ENCODE peak calls at places on chromosome 11, in five cellular contexts. One of them, this sample, is unnamed.

GRCh38 chr11:14386895-14387480 is 28.0 kb upstream of the RRAS2 start:
- DNase-seq in BJ: peak; percentile 59
- DNase-seq in HFF-Myc: peak; percentile 40
- DNase-seq in lower lobe of right lung: no peak
- DNase-seq in HepG2: no peak
- DNase-seq in this sample: no peak

GRCh38 chr11:94544832-94545640 is 1.3 kb downstream of the FUT4 start:
- DNase-seq in lower lobe of right lung: peak; percentile 63
- DNase-seq in BJ: no peak
- DNase-seq in HFF-Myc: no peak
- DNase-seq in HepG2: no peak
- DNase-seq in this sample: peak; percentile 85

GRCh38 chr11:74978041-74978440 is 10.7 kb upstream of the NEU3 start:
- DNase-seq in HepG2: no peak
- DNase-seq in BJ: no peak
- DNase-seq in lower lobe of right lung: no peak
- DNase-seq in HFF-Myc: no peak
- DNase-seq in this sample: no peak

GRCh38 chr11:70948416-70948815 is 304.0 kb downstream of the SHANK2 start:
- DNase-seq in BJ: no peak
- DNase-seq in HepG2: no peak
- DNase-seq in lower lobe of right lung: no peak
- DNase-seq in HFF-Myc: no peak
- DNase-seq in this sample: no peak

GRCh38 chr11:126282742-126283591 is at the start of gene TIRAP:
- DNase-seq in lower lobe of right lung: peak; percentile 82
- DNase-seq in BJ: no peak
- DNase-seq in HepG2: peak; percentile 43
- DNase-seq in HFF-Myc: no peak
- DNase-seq in this sample: peak; percentile 86

GRCh38 chr11:70466154-70466553 is 67.8 kb downstream of the CTTN start:
- DNase-seq in HFF-Myc: no peak
- DNase-seq in lower lobe of right lung: no peak
- DNase-seq in HepG2: no peak
- DNase-seq in BJ: no peak
- DNase-seq in this sample: no peak

GRCh38 chr11:103659743-103660142 is 376.7 kb upstream of the DDI1 start:
- DNase-seq in HepG2: no peak
- DNase-seq in HFF-Myc: no peak
- DNase-seq in lower lobe of right lung: no peak
- DNase-seq in BJ: no peak
- DNase-seq in this sample: no peak

GRCh38 chr11:131977231-131977630 is 606.8 kb downstream of the NTM start:
- DNase-seq in HepG2: no peak
- DNase-seq in BJ: peak; percentile 4
- DNase-seq in lower lobe of right lung: no peak
- DNase-seq in HFF-Myc: no peak
- DNase-seq in this sample: no peak

GRCh38 chr11:9601041-9601875 is 27.8 kb downstream of the WEE1 start:
- DNase-seq in HFF-Myc: peak; percentile 64
- DNase-seq in lower lobe of right lung: no peak
- DNase-seq in BJ: no peak
- DNase-seq in HepG2: no peak
- DNase-seq in this sample: no peak

GRCh38 chr11:40129276-40129675 is 1330.2 kb downstream of the LRRC4C start:
- DNase-seq in HepG2: no peak
- DNase-seq in BJ: no peak
- DNase-seq in lower lobe of right lung: no peak
- DNase-seq in HFF-Myc: no peak
- DNase-seq in this sample: no peak

GRCh38 chr11:35969089-35970046 is 25.5 kb downstream of the LDLRAD3 start:
- DNase-seq in lower lobe of right lung: peak; percentile 50
- DNase-seq in HepG2: no peak
- DNase-seq in HFF-Myc: peak; percentile 40
- DNase-seq in BJ: peak; percentile 41
- DNase-seq in this sample: no peak

GRCh38 chr11:79201637-79202347 is 239.0 kb downstream of the TENM4 start:
- DNase-seq in BJ: no peak
- DNase-seq in HFF-Myc: no peak
- DNase-seq in lower lobe of right lung: no peak
- DNase-seq in HepG2: no peak
- DNase-seq in this sample: no peak

GRCh38 chr11:35623708-35624168 is 5.5 kb downstream of the FJX1 start:
- DNase-seq in HepG2: no peak
- DNase-seq in HFF-Myc: peak; percentile 52
- DNase-seq in lower lobe of right lung: no peak
- DNase-seq in BJ: no peak
- DNase-seq in this sample: no peak

GRCh38 chr11:96188625-96189006 is 154.4 kb downstream of the MAML2 start:
- DNase-seq in BJ: peak; percentile 42
- DNase-seq in HepG2: peak; percentile 14
- DNase-seq in HFF-Myc: peak; percentile 56
- DNase-seq in lower lobe of right lung: no peak
- DNase-seq in this sample: no peak

GRCh38 chr11:126212089-126212660 is 593 bp downstream of the FAM118B start:
- DNase-seq in HepG2: no peak
- DNase-seq in HFF-Myc: no peak
- DNase-seq in lower lobe of right lung: no peak
- DNase-seq in BJ: no peak
- DNase-seq in this sample: no peak

GRCh38 chr11:73218106-73218829 is at the start of gene P2RY2:
- DNase-seq in HFF-Myc: no peak
- DNase-seq in HepG2: peak; percentile 53
- DNase-seq in lower lobe of right lung: peak; percentile 93
- DNase-seq in BJ: no peak
- DNase-seq in this sample: no peak

GRCh38 chr11:121634889-121635288 is 182.1 kb upstream of the SORL1-AS1 start:
- DNase-seq in lower lobe of right lung: no peak
- DNase-seq in HepG2: no peak
- DNase-seq in HFF-Myc: peak; percentile 56
- DNase-seq in BJ: peak; percentile 74
- DNase-seq in this sample: no peak

GRCh38 chr11:69044111-69045013 is 4.4 kb upstream of the TPCN2 start:
- DNase-seq in HepG2: peak; percentile 68
- DNase-seq in HFF-Myc: peak; percentile 80
- DNase-seq in lower lobe of right lung: peak; percentile 78
- DNase-seq in BJ: peak; percentile 66
- DNase-seq in this sample: no peak

GRCh38 chr11:98701541-98701940 is 319.2 kb upstream of the CNTN5 start:
- DNase-seq in HepG2: no peak
- DNase-seq in BJ: no peak
- DNase-seq in HFF-Myc: no peak
- DNase-seq in lower lobe of right lung: no peak
- DNase-seq in this sample: no peak

GRCh38 chr11:126072141-126072741 is 9.6 kb upstream of the CDON start:
- DNase-seq in HFF-Myc: no peak
- DNase-seq in HepG2: peak; percentile 70
- DNase-seq in lower lobe of right lung: no peak
- DNase-seq in BJ: no peak
- DNase-seq in this sample: no peak

GRCh38 chr11:112652786-112653390 is 308.3 kb upstream of the NCAM1 start:
- DNase-seq in BJ: no peak
- DNase-seq in HepG2: no peak
- DNase-seq in lower lobe of right lung: no peak
- DNase-seq in HFF-Myc: no peak
- DNase-seq in this sample: peak; percentile 49

GRCh38 chr11:94400075-94400838 is 962 bp downstream of the GPR83 start:
- DNase-seq in HepG2: no peak
- DNase-seq in HFF-Myc: no peak
- DNase-seq in lower lobe of right lung: no peak
- DNase-seq in BJ: no peak
- DNase-seq in this sample: no peak

GRCh38 chr11:112999518-112999917 is 38.3 kb downstream of the NCAM1 start:
- DNase-seq in HFF-Myc: no peak
- DNase-seq in lower lobe of right lung: no peak
- DNase-seq in HepG2: no peak
- DNase-seq in BJ: no peak
- DNase-seq in this sample: no peak

GRCh38 chr11:119666463-119667131 is 62.4 kb downstream of the NECTIN1 start:
- DNase-seq in HepG2: peak; percentile 63
- DNase-seq in BJ: no peak
- DNase-seq in HFF-Myc: peak; percentile 24
- DNase-seq in lower lobe of right lung: peak; percentile 83
- DNase-seq in this sample: peak; percentile 88

GRCh38 chr11:102620858-102621561 is 4.1 kb downstream of the MMP20 start:
- DNase-seq in HFF-Myc: no peak
- DNase-seq in HepG2: no peak
- DNase-seq in BJ: no peak
- DNase-seq in lower lobe of right lung: no peak
- DNase-seq in this sample: no peak

GRCh38 chr11:131823772-131824171 is 453.4 kb downstream of the NTM start:
- DNase-seq in HFF-Myc: no peak
- DNase-seq in lower lobe of right lung: no peak
- DNase-seq in HepG2: peak; percentile 21
- DNase-seq in BJ: no peak
- DNase-seq in this sample: no peak

GRCh38 chr11:119491753-119492455 is 68.9 kb upstream of the THY1 start:
- DNase-seq in BJ: no peak
- DNase-seq in HFF-Myc: no peak
- DNase-seq in HepG2: no peak
- DNase-seq in lower lobe of right lung: no peak
- DNase-seq in this sample: no peak

GRCh38 chr11:126538071-126538470 is 182.6 kb downstream of the ST3GAL4 start:
- DNase-seq in lower lobe of right lung: no peak
- DNase-seq in HepG2: no peak
- DNase-seq in BJ: peak; percentile 30
- DNase-seq in HFF-Myc: peak; percentile 26
- DNase-seq in this sample: no peak

GRCh38 chr11:106011481-106011880 is 10.6 kb downstream of the MSANTD4 start:
- DNase-seq in lower lobe of right lung: no peak
- DNase-seq in BJ: no peak
- DNase-seq in HFF-Myc: no peak
- DNase-seq in HepG2: no peak
- DNase-seq in this sample: no peak

GRCh38 chr11:24324211-24324610 is 172.6 kb upstream of the LUZP2 start:
- DNase-seq in BJ: no peak
- DNase-seq in lower lobe of right lung: no peak
- DNase-seq in HepG2: no peak
- DNase-seq in HFF-Myc: no peak
- DNase-seq in this sample: no peak

GRCh38 chr11:76629853-76630599 is 40.5 kb downstream of the LRRC32 start:
- DNase-seq in BJ: no peak
- DNase-seq in HFF-Myc: peak; percentile 31
- DNase-seq in HepG2: no peak
- DNase-seq in lower lobe of right lung: peak; percentile 75
- DNase-seq in this sample: peak; percentile 66

GRCh38 chr11:89235976-89236375 is 58.3 kb downstream of the TYR start:
- DNase-seq in HFF-Myc: no peak
- DNase-seq in lower lobe of right lung: no peak
- DNase-seq in BJ: no peak
- DNase-seq in HepG2: no peak
- DNase-seq in this sample: no peak

DNA sequence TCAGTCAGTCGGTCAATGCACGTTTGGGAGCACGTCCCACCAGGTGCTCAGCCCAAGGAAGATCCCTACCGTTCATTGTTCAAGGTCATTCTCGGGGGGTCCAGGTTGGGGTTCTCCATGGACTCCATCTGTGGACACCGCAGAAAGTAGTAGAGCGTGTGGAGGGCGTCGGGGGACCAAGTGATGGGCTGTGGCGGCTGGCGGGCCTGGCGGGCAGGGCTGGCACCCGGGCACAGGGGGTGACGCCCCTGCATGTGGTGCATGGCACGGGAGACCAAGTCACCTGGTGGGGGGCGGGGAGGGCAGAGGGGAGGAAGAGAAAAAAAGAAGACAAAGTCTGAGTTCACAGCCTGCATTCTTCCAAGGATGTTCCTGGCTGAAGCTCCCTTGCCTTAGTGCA is 91.8 kb downstream of the NAT10 start:
- DNase-seq in HepG2: no peak
- DNase-seq in lower lobe of right lung: no peak
- DNase-seq in HFF-Myc: no peak
- DNase-seq in BJ: no peak
- DNase-seq in this sample: no peak
- TF ChIP-seq CTCF in HepG2: no peak
- TF ChIP-seq CTCF in lower lobe of right lung: no peak
- TF ChIP-seq CTCF in HFF-Myc: no peak
- TF ChIP-seq CTCF in BJ: no peak
- TF ChIP-seq CTCF in this sample: no peak

DNA sequence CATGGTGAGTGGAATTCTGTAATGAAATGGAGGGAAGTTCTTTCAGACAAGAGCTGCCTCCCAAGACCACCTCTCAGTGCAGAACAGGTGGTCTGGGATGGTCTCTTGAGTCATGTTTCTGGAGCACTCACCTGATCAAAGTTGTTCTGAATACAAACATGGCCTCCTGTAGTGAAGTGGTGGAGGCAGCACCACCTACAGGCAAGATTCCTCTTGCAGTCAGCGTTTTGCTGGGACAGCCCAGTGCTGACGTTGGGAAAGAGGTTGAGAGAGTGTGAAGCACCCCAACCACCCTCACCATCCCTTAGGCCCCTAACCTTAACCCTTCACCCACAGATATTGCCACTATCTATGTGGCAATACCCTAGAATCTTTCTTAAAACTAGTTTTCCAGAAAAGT is 371.4 kb downstream of the CADM1 start:
- DNase-seq in HepG2: peak; percentile 3
- DNase-seq in BJ: no peak
- DNase-seq in HFF-Myc: no peak
- DNase-seq in lower lobe of right lung: no peak
- DNase-seq in this sample: no peak
- TF ChIP-seq CTCF in HepG2: peak; percentile 46
- TF ChIP-seq CTCF in BJ: no peak
- TF ChIP-seq CTCF in HFF-Myc: peak; percentile 22
- TF ChIP-seq CTCF in lower lobe of right lung: peak; percentile 35
- TF ChIP-seq CTCF in this sample: no peak

DNA sequence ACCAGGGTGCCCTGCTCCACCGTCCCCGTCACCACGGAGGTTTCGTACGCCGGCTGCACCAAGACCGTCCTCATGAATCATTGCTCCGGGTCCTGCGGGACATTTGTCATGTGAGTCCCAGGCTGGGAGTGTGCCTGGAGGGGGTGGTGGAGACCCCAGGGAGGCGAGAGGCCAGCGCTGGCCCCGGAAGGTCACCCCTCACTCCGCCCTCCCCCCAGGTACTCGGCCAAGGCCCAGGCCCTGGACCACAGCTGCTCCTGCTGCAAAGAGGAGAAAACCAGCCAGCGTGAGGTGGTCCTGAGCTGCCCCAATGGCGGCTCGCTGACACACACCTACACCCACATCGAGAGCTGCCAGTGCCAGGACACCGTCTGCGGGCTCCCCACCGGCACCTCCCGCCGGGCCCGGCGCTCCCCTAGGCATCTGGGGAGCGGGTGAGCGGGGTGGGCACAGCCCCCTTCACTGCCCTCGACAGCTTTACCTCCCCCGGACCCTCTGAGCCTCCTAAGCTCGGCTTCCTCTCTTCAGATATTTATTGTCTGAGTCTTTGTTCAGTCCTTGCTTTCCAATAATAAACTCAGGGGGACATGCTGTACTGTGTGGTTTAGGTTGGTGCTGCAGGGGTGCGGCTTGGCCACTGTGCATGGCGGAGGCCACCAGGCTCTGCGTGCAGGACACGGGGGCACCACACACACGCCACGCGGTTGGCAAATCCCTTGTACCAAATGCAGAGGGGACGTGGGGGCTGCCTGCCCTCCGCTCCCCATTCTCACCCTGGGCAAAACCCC is 35.4 kb downstream of the MUC2 start:
- DNase-seq in lower lobe of right lung: peak; percentile 35
- DNase-seq in HFF-Myc: no peak
- DNase-seq in HepG2: no peak
- DNase-seq in BJ: no peak
- DNase-seq in this sample: no peak
- TF ChIP-seq CTCF in lower lobe of right lung: no peak
- TF ChIP-seq CTCF in HFF-Myc: no peak
- TF ChIP-seq CTCF in HepG2: no peak
- TF ChIP-seq CTCF in BJ: no peak
- TF ChIP-seq CTCF in this sample: no peak

GRCh38 chr11:123490527-123490926 is 60.5 kb downstream of the GRAMD1B start:
- DNase-seq in BJ: no peak
- DNase-seq in lower lobe of right lung: no peak
- DNase-seq in HepG2: no peak
- DNase-seq in HFF-Myc: no peak
- DNase-seq in this sample: no peak
- TF ChIP-seq CTCF in BJ: no peak
- TF ChIP-seq CTCF in lower lobe of right lung: no peak
- TF ChIP-seq CTCF in HepG2: no peak
- TF ChIP-seq CTCF in HFF-Myc: no peak
- TF ChIP-seq CTCF in this sample: no peak

This sample was measured in osteocyte.